ENCODE peak calls at places on chromosome 17, in ten cellular contexts. One of them, this sample, is unnamed.
A peak's percentile ranks its signal among the peaks of the same experiment; 100 is the strongest.

GRCh38 chr17:61130320-61130719 is 269.3 kb upstream of the TBX2 start:
- DNase-seq in Panc1: no peak
- DNase-seq in esophagus squamous epithelium: no peak
- DNase-seq in OCI-LY7: no peak
- DNase-seq in CD8-positive, alpha-beta T cell: no peak
- DNase-seq in psoas muscle: no peak
- DNase-seq in mesendoderm: no peak
- DNase-seq in heart left ventricle: no peak
- DNase-seq in HCT116: no peak
- DNase-seq in mesenchymal stem cell: no peak
- DNase-seq in this sample: no peak

GRCh38 chr17:9942885-9943284 is 37.8 kb upstream of the RCVRN start:
- DNase-seq in Panc1: no peak
- DNase-seq in esophagus squamous epithelium: no peak
- DNase-seq in OCI-LY7: no peak
- DNase-seq in CD8-positive, alpha-beta T cell: no peak
- DNase-seq in psoas muscle: no peak
- DNase-seq in mesendoderm: no peak
- DNase-seq in heart left ventricle: peak; percentile 18
- DNase-seq in HCT116: no peak
- DNase-seq in mesenchymal stem cell: no peak
- DNase-seq in this sample: no peak

GRCh38 chr17:8700546-8700945 is 44.1 kb downstream of the CCDC42 start:
- DNase-seq in Panc1: no peak
- DNase-seq in esophagus squamous epithelium: no peak
- DNase-seq in OCI-LY7: no peak
- DNase-seq in CD8-positive, alpha-beta T cell: no peak
- DNase-seq in psoas muscle: no peak
- DNase-seq in mesendoderm: no peak
- DNase-seq in heart left ventricle: no peak
- DNase-seq in HCT116: no peak
- DNase-seq in mesenchymal stem cell: no peak
- DNase-seq in this sample: no peak

GRCh38 chr17:9256361-9256943 is 235.1 kb downstream of the NTN1 start:
- DNase-seq in Panc1: no peak
- DNase-seq in esophagus squamous epithelium: no peak
- DNase-seq in OCI-LY7: no peak
- DNase-seq in CD8-positive, alpha-beta T cell: no peak
- DNase-seq in psoas muscle: no peak
- DNase-seq in mesendoderm: no peak
- DNase-seq in heart left ventricle: no peak
- DNase-seq in HCT116: no peak
- DNase-seq in mesenchymal stem cell: no peak
- DNase-seq in this sample: no peak

GRCh38 chr17:47072881-47073280 is 93.8 kb upstream of the RPRML start:
- DNase-seq in Panc1: no peak
- DNase-seq in esophagus squamous epithelium: no peak
- DNase-seq in OCI-LY7: no peak
- DNase-seq in CD8-positive, alpha-beta T cell: no peak
- DNase-seq in psoas muscle: no peak
- DNase-seq in mesendoderm: no peak
- DNase-seq in heart left ventricle: no peak
- DNase-seq in HCT116: no peak
- DNase-seq in mesenchymal stem cell: peak; percentile 3
- DNase-seq in this sample: no peak

GRCh38 chr17:19538095-19539039 is 4.7 kb downstream of the SLC47A1 start:
- DNase-seq in Panc1: no peak
- DNase-seq in esophagus squamous epithelium: no peak
- DNase-seq in OCI-LY7: peak; percentile 22
- DNase-seq in CD8-positive, alpha-beta T cell: no peak
- DNase-seq in psoas muscle: peak; percentile 87
- DNase-seq in mesendoderm: no peak
- DNase-seq in heart left ventricle: peak; percentile 38
- DNase-seq in HCT116: no peak
- DNase-seq in mesenchymal stem cell: no peak
- DNase-seq in this sample: no peak

GRCh38 chr17:73231363-73231762 is 30.3 kb downstream of the CPSF4L start:
- DNase-seq in Panc1: no peak
- DNase-seq in esophagus squamous epithelium: no peak
- DNase-seq in OCI-LY7: peak; percentile 30
- DNase-seq in CD8-positive, alpha-beta T cell: no peak
- DNase-seq in psoas muscle: no peak
- DNase-seq in mesendoderm: peak; percentile 51
- DNase-seq in heart left ventricle: no peak
- DNase-seq in HCT116: no peak
- DNase-seq in mesenchymal stem cell: peak; percentile 62
- DNase-seq in this sample: no peak

GRCh38 chr17:63816669-63817068 is 10.6 kb upstream of the PSMC5 start:
- DNase-seq in Panc1: no peak
- DNase-seq in esophagus squamous epithelium: no peak
- DNase-seq in OCI-LY7: no peak
- DNase-seq in CD8-positive, alpha-beta T cell: no peak
- DNase-seq in psoas muscle: no peak
- DNase-seq in mesendoderm: no peak
- DNase-seq in heart left ventricle: no peak
- DNase-seq in HCT116: no peak
- DNase-seq in mesenchymal stem cell: peak; percentile 20
- DNase-seq in this sample: no peak

GRCh38 chr17:43983515-43984411 is 20.7 kb upstream of the NAGS start:
- DNase-seq in Panc1: no peak
- DNase-seq in esophagus squamous epithelium: no peak
- DNase-seq in OCI-LY7: no peak
- DNase-seq in CD8-positive, alpha-beta T cell: no peak
- DNase-seq in psoas muscle: peak; percentile 56
- DNase-seq in mesendoderm: peak; percentile 48
- DNase-seq in heart left ventricle: peak; percentile 25
- DNase-seq in HCT116: no peak
- DNase-seq in mesenchymal stem cell: no peak
- DNase-seq in this sample: no peak

GRCh38 chr17:82389379-82389778 is 17.8 kb downstream of the UTS2R start:
- DNase-seq in Panc1: no peak
- DNase-seq in esophagus squamous epithelium: no peak
- DNase-seq in OCI-LY7: no peak
- DNase-seq in CD8-positive, alpha-beta T cell: no peak
- DNase-seq in psoas muscle: no peak
- DNase-seq in mesendoderm: no peak
- DNase-seq in heart left ventricle: no peak
- DNase-seq in HCT116: no peak
- DNase-seq in mesenchymal stem cell: no peak
- DNase-seq in this sample: no peak

GRCh38 chr17:34499576-34499975 is 79.8 kb upstream of the TMEM132E start:
- DNase-seq in Panc1: no peak
- DNase-seq in esophagus squamous epithelium: no peak
- DNase-seq in OCI-LY7: peak; percentile 27
- DNase-seq in CD8-positive, alpha-beta T cell: no peak
- DNase-seq in psoas muscle: no peak
- DNase-seq in mesendoderm: peak; percentile 80
- DNase-seq in heart left ventricle: no peak
- DNase-seq in HCT116: no peak
- DNase-seq in mesenchymal stem cell: no peak
- DNase-seq in this sample: peak; percentile 47

GRCh38 chr17:49384962-49385361 is 22.9 kb upstream of the ZNF652 start:
- DNase-seq in Panc1: no peak
- DNase-seq in esophagus squamous epithelium: no peak
- DNase-seq in OCI-LY7: no peak
- DNase-seq in CD8-positive, alpha-beta T cell: no peak
- DNase-seq in psoas muscle: no peak
- DNase-seq in mesendoderm: no peak
- DNase-seq in heart left ventricle: no peak
- DNase-seq in HCT116: no peak
- DNase-seq in mesenchymal stem cell: no peak
- DNase-seq in this sample: no peak

GRCh38 chr17:35548213-35548810 is 10.8 kb upstream of the SLFN12L start:
- DNase-seq in Panc1: no peak
- DNase-seq in esophagus squamous epithelium: no peak
- DNase-seq in OCI-LY7: no peak
- DNase-seq in CD8-positive, alpha-beta T cell: no peak
- DNase-seq in psoas muscle: no peak
- DNase-seq in mesendoderm: no peak
- DNase-seq in heart left ventricle: no peak
- DNase-seq in HCT116: no peak
- DNase-seq in mesenchymal stem cell: no peak
- DNase-seq in this sample: no peak

GRCh38 chr17:39838784-39839183 is 25.3 kb downstream of the IKZF3 start:
- DNase-seq in Panc1: no peak
- DNase-seq in esophagus squamous epithelium: no peak
- DNase-seq in OCI-LY7: no peak
- DNase-seq in CD8-positive, alpha-beta T cell: no peak
- DNase-seq in psoas muscle: no peak
- DNase-seq in mesendoderm: no peak
- DNase-seq in heart left ventricle: no peak
- DNase-seq in HCT116: no peak
- DNase-seq in mesenchymal stem cell: no peak
- DNase-seq in this sample: no peak

GRCh38 chr17:66637491-66637890 is 197.4 kb upstream of the CACNG5 start:
- DNase-seq in Panc1: no peak
- DNase-seq in esophagus squamous epithelium: no peak
- DNase-seq in OCI-LY7: no peak
- DNase-seq in CD8-positive, alpha-beta T cell: no peak
- DNase-seq in psoas muscle: no peak
- DNase-seq in mesendoderm: no peak
- DNase-seq in heart left ventricle: no peak
- DNase-seq in HCT116: no peak
- DNase-seq in mesenchymal stem cell: no peak
- DNase-seq in this sample: no peak

GRCh38 chr17:71974051-71974450 is 146.8 kb upstream of the SOX9 start:
- DNase-seq in Panc1: no peak
- DNase-seq in esophagus squamous epithelium: no peak
- DNase-seq in OCI-LY7: no peak
- DNase-seq in CD8-positive, alpha-beta T cell: no peak
- DNase-seq in psoas muscle: no peak
- DNase-seq in mesendoderm: no peak
- DNase-seq in heart left ventricle: no peak
- DNase-seq in HCT116: no peak
- DNase-seq in mesenchymal stem cell: no peak
- DNase-seq in this sample: no peak

GRCh38 chr17:71978435-71978834 is 142.4 kb upstream of the SOX9 start:
- DNase-seq in Panc1: no peak
- DNase-seq in esophagus squamous epithelium: no peak
- DNase-seq in OCI-LY7: no peak
- DNase-seq in CD8-positive, alpha-beta T cell: no peak
- DNase-seq in psoas muscle: no peak
- DNase-seq in mesendoderm: no peak
- DNase-seq in heart left ventricle: no peak
- DNase-seq in HCT116: no peak
- DNase-seq in mesenchymal stem cell: no peak
- DNase-seq in this sample: no peak

GRCh38 chr17:71975998-71976649 is 144.7 kb upstream of the SOX9 start:
- DNase-seq in Panc1: peak; percentile 71
- DNase-seq in esophagus squamous epithelium: no peak
- DNase-seq in OCI-LY7: no peak
- DNase-seq in CD8-positive, alpha-beta T cell: no peak
- DNase-seq in psoas muscle: peak; percentile 94
- DNase-seq in mesendoderm: peak; percentile 67
- DNase-seq in heart left ventricle: peak; percentile 89
- DNase-seq in HCT116: no peak
- DNase-seq in mesenchymal stem cell: peak; percentile 77
- DNase-seq in this sample: no peak

GRCh38 chr17:71980171-71980570 is 140.6 kb upstream of the SOX9 start:
- DNase-seq in Panc1: no peak
- DNase-seq in esophagus squamous epithelium: no peak
- DNase-seq in OCI-LY7: no peak
- DNase-seq in CD8-positive, alpha-beta T cell: no peak
- DNase-seq in psoas muscle: no peak
- DNase-seq in mesendoderm: no peak
- DNase-seq in heart left ventricle: no peak
- DNase-seq in HCT116: no peak
- DNase-seq in mesenchymal stem cell: no peak
- DNase-seq in this sample: no peak

GRCh38 chr17:71975331-71975801 is 145.5 kb upstream of the SOX9 start:
- DNase-seq in Panc1: no peak
- DNase-seq in esophagus squamous epithelium: no peak
- DNase-seq in OCI-LY7: no peak
- DNase-seq in CD8-positive, alpha-beta T cell: no peak
- DNase-seq in psoas muscle: peak; percentile 83
- DNase-seq in mesendoderm: peak; percentile 15
- DNase-seq in heart left ventricle: peak; percentile 67
- DNase-seq in HCT116: no peak
- DNase-seq in mesenchymal stem cell: no peak
- DNase-seq in this sample: no peak
- H3K4me3 ChIP-seq in Panc1: peak overlapping the region; percentile 51
- H3K4me3 ChIP-seq in esophagus squamous epithelium: peak overlapping the region; percentile 43
- H3K4me3 ChIP-seq in OCI-LY7: no peak overlapping the region
- H3K4me3 ChIP-seq in CD8-positive, alpha-beta T cell: no peak overlapping the region
- H3K4me3 ChIP-seq in psoas muscle: peak overlapping the region; percentile 66
- H3K4me3 ChIP-seq in mesendoderm: no peak overlapping the region
- H3K4me3 ChIP-seq in heart left ventricle: peak overlapping the region; percentile 1
- H3K4me3 ChIP-seq in HCT116: no peak overlapping the region
- H3K4me3 ChIP-seq in mesenchymal stem cell: no peak overlapping the region
- H3K4me3 ChIP-seq in this sample: no peak overlapping the region

GRCh38 chr17:74767111-74767516 is 9.0 kb downstream of the NAT9 start:
- DNase-seq in Panc1: no peak
- DNase-seq in esophagus squamous epithelium: no peak
- DNase-seq in OCI-LY7: no peak
- DNase-seq in CD8-positive, alpha-beta T cell: no peak
- DNase-seq in psoas muscle: no peak
- DNase-seq in mesendoderm: no peak
- DNase-seq in heart left ventricle: no peak
- DNase-seq in HCT116: no peak
- DNase-seq in mesenchymal stem cell: no peak
- DNase-seq in this sample: no peak
- H3K27ac ChIP-seq in Panc1: no peak overlapping the region
- H3K27ac ChIP-seq in esophagus squamous epithelium: peak overlapping the region; percentile 67
- H3K27ac ChIP-seq in OCI-LY7: no peak overlapping the region
- H3K27ac ChIP-seq in CD8-positive, alpha-beta T cell: no peak overlapping the region
- H3K27ac ChIP-seq in psoas muscle: no peak overlapping the region
- H3K27ac ChIP-seq in mesendoderm: no peak overlapping the region
- H3K27ac ChIP-seq in heart left ventricle: peak overlapping the region; percentile 80
- H3K27ac ChIP-seq in HCT116: no peak overlapping the region
- H3K27ac ChIP-seq in mesenchymal stem cell: no peak overlapping the region
- H3K27ac ChIP-seq in this sample: no peak overlapping the region

GRCh38 chr17:2436516-2436915 is 35.7 kb upstream of the MNT start:
- DNase-seq in Panc1: no peak
- DNase-seq in esophagus squamous epithelium: no peak
- DNase-seq in OCI-LY7: peak; percentile 14
- DNase-seq in CD8-positive, alpha-beta T cell: no peak
- DNase-seq in psoas muscle: no peak
- DNase-seq in mesendoderm: no peak
- DNase-seq in heart left ventricle: no peak
- DNase-seq in HCT116: no peak
- DNase-seq in mesenchymal stem cell: no peak
- DNase-seq in this sample: no peak
- H3K36me3 ChIP-seq in Panc1: peaks cover 6% of the 10 kb centered on the region
- H3K36me3 ChIP-seq in esophagus squamous epithelium: peaks cover 3% of the 10 kb centered on the region
- H3K36me3 ChIP-seq in OCI-LY7: peaks cover 88% of the 10 kb centered on the region
- H3K36me3 ChIP-seq in CD8-positive, alpha-beta T cell: peaks cover 42% of the 10 kb centered on the region
- H3K36me3 ChIP-seq in psoas muscle: peaks cover 11% of the 10 kb centered on the region
- H3K36me3 ChIP-seq in mesendoderm: peaks cover 10% of the 10 kb centered on the region
- H3K36me3 ChIP-seq in heart left ventricle: peaks cover 91% of the 10 kb centered on the region
- H3K36me3 ChIP-seq in HCT116: peaks cover 38% of the 10 kb centered on the region
- H3K36me3 ChIP-seq in mesenchymal stem cell: peaks cover 53% of the 10 kb centered on the region
- H3K36me3 ChIP-seq in this sample: peaks cover 6% of the 10 kb centered on the region

DNA sequence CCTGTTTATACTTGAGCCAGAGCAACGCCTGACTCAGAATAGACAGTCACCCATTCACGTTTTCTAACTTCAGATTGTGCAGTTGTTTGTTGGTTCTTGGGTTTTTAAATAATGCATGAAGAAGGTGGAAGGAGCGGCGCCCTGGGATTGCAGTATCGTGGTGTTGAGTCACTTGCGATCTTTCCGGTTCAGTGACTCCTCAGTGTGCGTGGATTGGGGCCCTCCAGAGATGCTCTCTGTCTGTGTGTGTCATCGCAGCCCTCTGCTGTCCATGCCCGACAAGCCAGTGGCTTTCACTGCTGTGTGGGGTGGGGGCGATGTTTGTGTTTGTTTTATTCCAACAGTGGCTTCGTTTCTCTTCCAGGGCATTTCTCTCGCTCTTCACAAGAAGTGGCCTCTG is 134.0 kb downstream of the RPTOR start:
- DNase-seq in Panc1: no peak
- DNase-seq in esophagus squamous epithelium: no peak
- DNase-seq in OCI-LY7: no peak
- DNase-seq in CD8-positive, alpha-beta T cell: no peak
- DNase-seq in psoas muscle: no peak
- DNase-seq in mesendoderm: peak; percentile 71
- DNase-seq in heart left ventricle: no peak
- DNase-seq in HCT116: no peak
- DNase-seq in mesenchymal stem cell: peak; percentile 97
- DNase-seq in this sample: no peak
- H3K4me3 ChIP-seq in Panc1: no peak overlapping the region
- H3K4me3 ChIP-seq in esophagus squamous epithelium: no peak overlapping the region
- H3K4me3 ChIP-seq in OCI-LY7: no peak overlapping the region
- H3K4me3 ChIP-seq in CD8-positive, alpha-beta T cell: no peak overlapping the region
- H3K4me3 ChIP-seq in psoas muscle: no peak overlapping the region
- H3K4me3 ChIP-seq in mesendoderm: no peak overlapping the region
- H3K4me3 ChIP-seq in heart left ventricle: no peak overlapping the region
- H3K4me3 ChIP-seq in HCT116: no peak overlapping the region
- H3K4me3 ChIP-seq in mesenchymal stem cell: no peak overlapping the region
- H3K4me3 ChIP-seq in this sample: no peak overlapping the region

This sample was measured in iPS DF 6.9.